ENCODE peak calls at places on chromosomes 13 and 19, in eight cellular contexts. K is nephron progenitor cell, Q is cardiac muscle cell, V is brain microvascular endothelial cell, W is astrocyte of the cerebellum, X is WTC11, R is hepatocyte, J is Panc1. S is an unnamed sample.

GRCh38 chr19:33906578-33907335 is 110.1 kb downstream of the KCTD15 start:
- DNase-seq in W (peak), K (peak), X (peak), V (peak), J (no peak), R (peak), Q (no peak), S (no peak)

GRCh38 chr13:98173431-98173921 is 3.6 kb downstream of the RNF113B start:
- DNase-seq in X (no peak), K (no peak), Q (no peak), W (peak), J (no peak), V (peak), R (peak), S (peak)

GRCh38 chr19:53094749-53095575 is 8.3 kb downstream of the ZNF160 start:
- DNase-seq in J (no peak), X (peak), R (peak), K (no peak), W (no peak), V (no peak), Q (peak), S (no peak)

GRCh38 chr13:41520699-41521630 is 63.6 kb downstream of the RGCC start:
- DNase-seq in Q (no peak), V (no peak), K (no peak), W (peak), J (no peak), R (no peak), X (no peak), S (no peak)

GRCh38 chr13:82136880-82137279 is 1745.4 kb downstream of the SLITRK1 start:
- DNase-seq in J (no peak), K (no peak), X (no peak), R (no peak), W (no peak), V (no peak), Q (no peak), S (no peak)

GRCh38 chr13:99506632-99507031 is 5.4 kb downstream of the TM9SF2 start:
- DNase-seq in R (no peak), Q (no peak), V (no peak), X (no peak), J (no peak), W (no peak), K (no peak), S (no peak)

GRCh38 chr13:34020388-34020787 is 202.4 kb downstream of the RFC3 start:
- DNase-seq in R (no peak), V (no peak), X (no peak), J (no peak), W (no peak), K (no peak), Q (no peak), S (no peak)

GRCh38 chr19:48745208-48745995 is 1.3 kb downstream of the IZUMO1 start:
- DNase-seq in X (peak), V (peak), K (peak), R (peak), J (no peak), Q (peak), W (peak), S (no peak)

GRCh38 chr13:48902421-48902820 is 73.3 kb upstream of the FNDC3A start:
- DNase-seq in W (no peak), J (no peak), Q (peak), V (peak), R (peak), K (no peak), X (no peak), S (no peak)

GRCh38 chr13:39035204-39035603 is 2.7 kb downstream of the PROSER1 start:
- DNase-seq in Q (no peak), J (no peak), V (no peak), W (no peak), K (no peak), X (no peak), R (no peak), S (no peak)

GRCh38 chr13:30114586-30115256 is 192.6 kb downstream of the KATNAL1 start:
- DNase-seq in J (peak), Q (peak), V (peak), R (peak), K (peak), W (peak), X (peak), S (peak)

GRCh38 chr19:5205388-5205787 is 135.2 kb downstream of the PTPRS start:
- DNase-seq in K (no peak), W (no peak), Q (no peak), X (no peak), V (no peak), R (no peak), J (no peak), S (no peak)

GRCh38 chr13:50345804-50346203 is 330.6 kb downstream of the KCNRG start:
- DNase-seq in J (no peak), X (no peak), V (no peak), Q (no peak), W (no peak), K (no peak), R (no peak), S (no peak)

GRCh38 chr19:19137556-19138109 is 645 bp downstream of the TMEM161A start:
- DNase-seq in X (no peak), V (no peak), K (no peak), W (no peak), Q (peak), R (no peak), J (no peak), S (no peak)

GRCh38 chr13:48126944-48127814 is 32.3 kb upstream of the MED4 start:
- DNase-seq in Q (peak), K (peak), X (peak), V (peak), R (peak), W (peak), J (peak), S (peak)

GRCh38 chr19:17555929-17556813 is 722 bp downstream of the COLGALT1 start:
- DNase-seq in W (no peak), J (no peak), Q (peak), V (peak), R (peak), K (peak), X (peak), S (no peak)

GRCh38 chr13:109818136-109818535 is 31.8 kb upstream of the IRS2 start:
- DNase-seq in Q (no peak), V (no peak), X (no peak), W (no peak), J (no peak), R (no peak), K (no peak), S (no peak)

GRCh38 chr19:55638864-55639359 is 1.9 kb upstream of the ZNF580 start:
- DNase-seq in J (no peak), W (no peak), V (no peak), R (no peak), K (no peak), Q (peak), X (peak), S (no peak)

GRCh38 chr13:33520480-33520839 is 234.9 kb upstream of the STARD13 start:
- DNase-seq in K (no peak), X (no peak), R (no peak), J (no peak), V (no peak), Q (no peak), W (no peak), S (no peak)

GRCh38 chr13:24497742-24498141 is 14.8 kb downstream of the PARP4 start:
- DNase-seq in V (no peak), X (no peak), K (no peak), Q (no peak), R (no peak), J (no peak), W (no peak), S (no peak)

GRCh38 chr13:59437902-59438301 is 725.8 kb downstream of the DIAPH3 start:
- DNase-seq in W (no peak), X (no peak), J (no peak), K (peak), R (no peak), Q (peak), V (no peak), S (no peak)

GRCh38 chr13:27970382-27971235 is 1.5 kb upstream of the CDX2 start:
- DNase-seq in X (no peak), W (no peak), V (no peak), Q (no peak), R (no peak), J (no peak), K (peak), S (no peak)

GRCh38 chr13:66751691-66752090 is 478.4 kb downstream of the PCDH9 start:
- DNase-seq in W (no peak), K (no peak), J (no peak), X (no peak), V (no peak), Q (no peak), R (no peak), S (no peak)

GRCh38 chr19:5627395-5627904 is 4.6 kb downstream of the SAFB start:
- DNase-seq in V (peak), R (no peak), Q (no peak), X (peak), J (no peak), K (peak), W (no peak), S (no peak)

GRCh38 chr13:89925107-89925506 is 1422.4 kb upstream of the MIR17HG start:
- DNase-seq in R (peak), K (peak), W (peak), X (peak), J (peak), V (no peak), Q (peak), S (peak)

GRCh38 chr13:111380431-111380830 is 60.0 kb downstream of the TEX29 start:
- DNase-seq in J (no peak), V (no peak), R (no peak), Q (no peak), W (no peak), X (no peak), K (no peak), S (no peak)

GRCh38 chr19:1855828-1856255 is 7.5 kb downstream of the KLF16 start:
- DNase-seq in W (no peak), K (no peak), J (no peak), R (no peak), V (no peak), X (no peak), Q (no peak), S (no peak)

GRCh38 chr19:1856345-1856697 is 7.1 kb downstream of the KLF16 start:
- DNase-seq in X (no peak), W (no peak), Q (no peak), R (no peak), V (no peak), J (no peak), K (no peak), S (no peak)

GRCh38 chr19:1857648-1858326 is 5.6 kb downstream of the KLF16 start:
- DNase-seq in J (no peak), R (no peak), K (no peak), V (no peak), W (no peak), X (no peak), Q (no peak), S (no peak)

GRCh38 chr19:1858412-1859081 is 4.8 kb downstream of the KLF16 start:
- DNase-seq in J (no peak), R (no peak), W (no peak), Q (no peak), V (no peak), K (no peak), X (no peak), S (no peak)

DNA sequence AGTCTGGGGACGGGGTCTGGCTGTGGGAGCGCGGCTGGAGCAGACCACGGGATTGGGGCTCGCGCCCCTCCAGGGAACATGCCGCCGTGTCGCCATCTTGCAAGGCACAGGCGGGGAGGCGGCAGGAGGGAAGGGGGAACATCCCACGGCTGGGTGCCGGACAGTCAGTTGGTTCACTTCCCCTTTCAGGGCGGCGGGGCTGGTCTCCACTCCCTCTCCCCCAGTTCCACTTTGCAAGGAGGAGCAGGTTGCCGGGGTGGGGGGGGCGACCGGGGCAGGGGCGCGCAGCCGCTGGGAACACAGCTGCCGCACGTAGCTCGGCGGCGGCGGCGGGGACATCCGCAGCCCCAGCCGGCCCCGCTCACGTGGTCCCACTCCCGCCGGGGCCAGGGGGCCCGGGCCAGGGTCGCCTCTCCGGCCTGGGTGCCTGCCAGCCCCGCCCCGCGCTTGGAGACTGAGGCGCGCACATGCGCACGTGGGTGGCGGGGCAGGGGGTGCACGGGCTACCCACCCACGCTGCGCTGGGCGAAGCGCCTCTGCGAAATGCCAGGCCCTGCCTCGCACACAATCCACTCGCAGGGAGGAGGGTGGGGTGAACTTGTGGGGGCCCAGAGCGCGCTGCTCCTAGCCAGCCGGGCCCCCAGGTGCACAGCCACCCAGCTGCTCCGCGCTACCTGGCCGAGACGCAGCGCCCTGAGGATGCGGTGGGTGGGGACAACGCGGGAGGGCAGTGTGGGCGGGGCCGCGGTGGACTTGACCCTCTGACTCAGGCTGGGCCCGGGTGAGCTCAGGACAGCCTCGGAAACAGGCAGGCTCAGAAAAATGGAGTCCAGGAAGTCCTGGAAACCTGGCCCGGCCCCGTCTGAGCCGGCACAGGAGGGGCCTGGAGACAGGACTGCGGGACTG is 6.4 kb downstream of the KLF16 start:
- DNase-seq in K (peak), J (no peak), W (no peak), V (peak), X (peak), Q (peak), R (peak), S (no peak)
- TF ChIP-seq CTCF in K (no peak), J (no peak), W (no peak), V (no peak), X (no peak), Q (no peak), R (no peak), S (no peak)

GRCh38 chr19:20479483-20479882 is 86.1 kb downstream of the ZNF737 start:
- DNase-seq in R (no peak), V (no peak), J (no peak), Q (no peak), W (no peak), K (no peak), X (no peak), S (no peak)

GRCh38 chr19:20482721-20483120 is 82.9 kb downstream of the ZNF737 start:
- DNase-seq in X (peak), Q (no peak), J (no peak), V (no peak), K (no peak), W (no peak), R (peak), S (no peak)

DNA sequence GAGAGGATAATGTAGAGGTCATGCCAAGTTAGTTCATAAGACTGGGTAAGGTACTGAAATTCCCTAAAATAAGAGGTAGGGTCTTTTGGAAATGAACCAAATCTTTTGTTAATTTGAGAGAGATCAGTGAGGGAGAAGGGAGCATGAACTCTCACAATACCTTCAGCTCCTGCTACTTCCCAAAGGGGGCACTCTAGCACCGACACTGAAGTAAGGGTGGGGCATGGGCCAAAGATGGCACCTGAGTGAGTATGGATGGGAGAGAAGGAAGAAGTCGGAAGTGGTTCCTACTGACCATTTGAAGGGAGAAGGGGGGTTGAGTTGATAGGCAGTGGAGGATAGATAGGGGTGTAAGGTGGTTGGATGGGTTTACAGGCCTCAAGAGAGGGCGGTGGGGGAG is 86.6 kb downstream of the ZNF737 start:
- DNase-seq in J (no peak), V (no peak), R (no peak), W (no peak), X (peak), Q (no peak), K (no peak), S (no peak)
- TF ChIP-seq CTCF in J (no peak), V (no peak), R (no peak), W (no peak), X (no peak), Q (no peak), K (no peak), S (no peak)

GRCh38 chr19:47619763-47620162 is 10.8 kb downstream of the BICRA start:
- DNase-seq in R (peak), J (no peak), Q (no peak), K (no peak), W (no peak), X (peak), V (peak), S (no peak)

GRCh38 chr19:47615230-47615629 is 6.3 kb downstream of the BICRA start:
- DNase-seq in J (no peak), R (no peak), W (no peak), K (no peak), V (no peak), X (no peak), Q (no peak), S (no peak)

GRCh38 chr19:47615714-47616113 is 6.8 kb downstream of the BICRA start:
- DNase-seq in Q (no peak), W (no peak), R (no peak), K (no peak), V (no peak), J (no peak), X (no peak), S (no peak)

GRCh38 chr19:47614559-47614958 is 5.6 kb downstream of the BICRA start:
- DNase-seq in W (no peak), R (no peak), X (no peak), Q (no peak), J (no peak), K (no peak), V (no peak), S (no peak)

GRCh38 chr19:47618771-47619170 is 9.8 kb downstream of the BICRA start:
- DNase-seq in W (no peak), R (no peak), J (no peak), K (no peak), V (no peak), X (no peak), Q (no peak), S (no peak)
- TF ChIP-seq CTCF in W (no peak), R (no peak), J (no peak), K (no peak), V (no peak), X (no peak), Q (no peak), S (no peak)

DNA sequence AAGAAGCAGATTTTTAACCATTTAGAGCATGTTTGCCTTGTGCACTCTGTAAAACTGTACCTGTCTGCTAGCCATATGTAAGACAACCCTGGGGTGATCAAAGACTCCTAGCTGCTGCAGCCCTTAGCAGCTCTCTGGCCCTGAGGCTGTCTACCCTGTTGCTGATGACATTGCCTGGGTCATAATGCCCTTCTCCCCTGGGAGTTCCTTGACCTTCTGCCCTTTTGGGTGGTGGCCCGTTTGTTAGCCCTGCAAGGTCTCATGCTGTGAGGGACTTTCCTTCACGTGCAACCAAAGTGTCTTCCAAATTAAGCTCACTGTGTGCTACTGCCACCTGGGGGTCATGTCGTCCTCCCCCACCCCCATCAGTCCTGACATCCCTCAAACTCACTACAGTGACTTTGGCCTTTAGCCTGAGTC is 7.4 kb downstream of the GPC6 start:
- DNase-seq in J (no peak), Q (no peak), V (no peak), K (no peak), R (peak), W (no peak), X (peak), S (no peak)
- TF ChIP-seq CTCF in J (peak), Q (peak), V (peak), K (no peak), R (peak), W (peak), X (peak), S (no peak)

GRCh38 chr13:46342538-46342937 is 44.5 kb downstream of the RUBCNL start:
- DNase-seq in J (no peak), Q (no peak), V (no peak), K (no peak), W (no peak), X (no peak), R (no peak), S (no peak)
- TF ChIP-seq CTCF in J (peak), Q (no peak), V (peak), K (no peak), W (no peak), X (no peak), R (no peak), S (peak)

GRCh38 chr13:91381371-91381770 is 17.1 kb upstream of the GPC5 start:
- DNase-seq in V (peak), X (no peak), Q (peak), J (no peak), W (peak), R (peak), K (no peak), S (no peak)
- TF ChIP-seq CTCF in V (peak), X (no peak), Q (peak), J (peak), W (peak), R (peak), K (peak), S (peak)

S was measured in HCT116.